ENCODE peak calls at places on chromosomes 12 and 14, in seven cellular contexts. One of them, this sample, is unnamed. For H3K4me1, the result is how much of the 10 kb centered on the place peaks cover.

GRCh38 chr12:100668939-100669536 is 95.6 kb downstream of the GAS2L3 start:
- DNase-seq in colonic mucosa: peak
- DNase-seq in NT2/D1: peak
- DNase-seq in esophagus squamous epithelium: no peak
- DNase-seq in astrocyte: peak
- DNase-seq in K562: peak
- DNase-seq in psoas muscle: peak
- DNase-seq in this sample: peak

GRCh38 chr12:120125792-120126634 is 9.5 kb upstream of the RAB35 start:
- DNase-seq in esophagus squamous epithelium: no peak
- DNase-seq in K562: no peak
- DNase-seq in psoas muscle: no peak
- DNase-seq in astrocyte: no peak
- DNase-seq in NT2/D1: no peak
- DNase-seq in colonic mucosa: no peak
- DNase-seq in this sample: no peak

GRCh38 chr12:69339999-69340398 is 8.2 kb upstream of the LYZ start:
- DNase-seq in astrocyte: no peak
- DNase-seq in NT2/D1: no peak
- DNase-seq in psoas muscle: no peak
- DNase-seq in K562: no peak
- DNase-seq in esophagus squamous epithelium: no peak
- DNase-seq in colonic mucosa: no peak
- DNase-seq in this sample: no peak

GRCh38 chr12:109304485-109304884 is 4.6 kb downstream of the FOXN4 start:
- DNase-seq in K562: no peak
- DNase-seq in esophagus squamous epithelium: no peak
- DNase-seq in colonic mucosa: no peak
- DNase-seq in NT2/D1: no peak
- DNase-seq in astrocyte: no peak
- DNase-seq in psoas muscle: no peak
- DNase-seq in this sample: no peak

GRCh38 chr12:71846322-71846940 is 6.9 kb downstream of the TBC1D15 start:
- DNase-seq in K562: peak
- DNase-seq in colonic mucosa: no peak
- DNase-seq in astrocyte: peak
- DNase-seq in NT2/D1: no peak
- DNase-seq in psoas muscle: no peak
- DNase-seq in esophagus squamous epithelium: no peak
- DNase-seq in this sample: no peak

GRCh38 chr14:76194327-76194726 is 42.6 kb downstream of the GPATCH2L start:
- DNase-seq in colonic mucosa: no peak
- DNase-seq in esophagus squamous epithelium: no peak
- DNase-seq in NT2/D1: no peak
- DNase-seq in astrocyte: no peak
- DNase-seq in psoas muscle: no peak
- DNase-seq in K562: no peak
- DNase-seq in this sample: no peak

GRCh38 chr12:6200266-6201198 is at the start of gene CD9:
- DNase-seq in astrocyte: no peak
- DNase-seq in esophagus squamous epithelium: no peak
- DNase-seq in colonic mucosa: peak
- DNase-seq in psoas muscle: peak
- DNase-seq in K562: peak
- DNase-seq in NT2/D1: no peak
- DNase-seq in this sample: peak

GRCh38 chr12:49367381-49368239 is at the start of gene SPATS2:
- DNase-seq in esophagus squamous epithelium: peak
- DNase-seq in psoas muscle: peak
- DNase-seq in K562: no peak
- DNase-seq in astrocyte: no peak
- DNase-seq in NT2/D1: peak
- DNase-seq in colonic mucosa: peak
- DNase-seq in this sample: peak

GRCh38 chr12:48002179-48002601 is 2.1 kb downstream of the COL2A1 start:
- DNase-seq in K562: no peak
- DNase-seq in astrocyte: no peak
- DNase-seq in NT2/D1: no peak
- DNase-seq in esophagus squamous epithelium: no peak
- DNase-seq in colonic mucosa: no peak
- DNase-seq in psoas muscle: no peak
- DNase-seq in this sample: no peak

GRCh38 chr14:85554106-85554505 is 24.2 kb downstream of the FLRT2 start:
- DNase-seq in psoas muscle: no peak
- DNase-seq in esophagus squamous epithelium: no peak
- DNase-seq in K562: no peak
- DNase-seq in NT2/D1: no peak
- DNase-seq in colonic mucosa: no peak
- DNase-seq in astrocyte: no peak
- DNase-seq in this sample: no peak

GRCh38 chr14:104442611-104443390 is 136.8 kb upstream of the C14orf180 start:
- DNase-seq in NT2/D1: no peak
- DNase-seq in astrocyte: no peak
- DNase-seq in K562: no peak
- DNase-seq in esophagus squamous epithelium: no peak
- DNase-seq in colonic mucosa: peak
- DNase-seq in psoas muscle: no peak
- DNase-seq in this sample: peak

GRCh38 chr14:87522575-87522974 is 470.4 kb downstream of the GALC start:
- DNase-seq in K562: no peak
- DNase-seq in colonic mucosa: no peak
- DNase-seq in NT2/D1: peak
- DNase-seq in astrocyte: no peak
- DNase-seq in esophagus squamous epithelium: no peak
- DNase-seq in psoas muscle: no peak
- DNase-seq in this sample: no peak

GRCh38 chr12:116687888-116688287 is 50.0 kb downstream of the SPRING1 start:
- DNase-seq in NT2/D1: peak
- DNase-seq in esophagus squamous epithelium: no peak
- DNase-seq in colonic mucosa: peak
- DNase-seq in psoas muscle: peak
- DNase-seq in K562: peak
- DNase-seq in astrocyte: no peak
- DNase-seq in this sample: no peak

GRCh38 chr14:95185452-95186392 is 28.4 kb upstream of the DICER1 start:
- DNase-seq in NT2/D1: no peak
- DNase-seq in colonic mucosa: peak
- DNase-seq in astrocyte: no peak
- DNase-seq in psoas muscle: peak
- DNase-seq in K562: peak
- DNase-seq in esophagus squamous epithelium: no peak
- DNase-seq in this sample: no peak

GRCh38 chr12:16385779-16386646 is 38.6 kb downstream of the MGST1 start:
- DNase-seq in psoas muscle: no peak
- DNase-seq in esophagus squamous epithelium: no peak
- DNase-seq in colonic mucosa: peak
- DNase-seq in K562: peak
- DNase-seq in NT2/D1: peak
- DNase-seq in astrocyte: peak
- DNase-seq in this sample: no peak

GRCh38 chr14:71049435-71050147 is 142.3 kb downstream of the PCNX1 start:
- DNase-seq in psoas muscle: no peak
- DNase-seq in K562: no peak
- DNase-seq in colonic mucosa: no peak
- DNase-seq in esophagus squamous epithelium: no peak
- DNase-seq in astrocyte: peak
- DNase-seq in NT2/D1: no peak
- DNase-seq in this sample: no peak

GRCh38 chr12:65811968-65812700 is 12.1 kb upstream of the HMGA2 start:
- DNase-seq in esophagus squamous epithelium: no peak
- DNase-seq in psoas muscle: no peak
- DNase-seq in K562: no peak
- DNase-seq in astrocyte: no peak
- DNase-seq in colonic mucosa: no peak
- DNase-seq in NT2/D1: no peak
- DNase-seq in this sample: no peak

GRCh38 chr12:52370906-52371608 is 3.8 kb upstream of the KRT85 start:
- DNase-seq in astrocyte: peak
- DNase-seq in K562: no peak
- DNase-seq in NT2/D1: no peak
- DNase-seq in psoas muscle: peak
- DNase-seq in esophagus squamous epithelium: no peak
- DNase-seq in colonic mucosa: peak
- DNase-seq in this sample: no peak

GRCh38 chr12:71938728-71939385 is at the start of gene TPH2:
- DNase-seq in NT2/D1: peak
- DNase-seq in K562: peak
- DNase-seq in astrocyte: peak
- DNase-seq in psoas muscle: peak
- DNase-seq in esophagus squamous epithelium: no peak
- DNase-seq in colonic mucosa: peak
- DNase-seq in this sample: peak

GRCh38 chr12:101074940-101075680 is 134.9 kb downstream of the SLC5A8 start:
- DNase-seq in astrocyte: peak
- DNase-seq in NT2/D1: no peak
- DNase-seq in colonic mucosa: no peak
- DNase-seq in esophagus squamous epithelium: no peak
- DNase-seq in psoas muscle: no peak
- DNase-seq in K562: no peak
- DNase-seq in this sample: no peak

GRCh38 chr14:89507521-89507920 is 90.5 kb upstream of the FOXN3 start:
- DNase-seq in astrocyte: peak
- DNase-seq in psoas muscle: no peak
- DNase-seq in colonic mucosa: no peak
- DNase-seq in NT2/D1: no peak
- DNase-seq in esophagus squamous epithelium: no peak
- DNase-seq in K562: no peak
- DNase-seq in this sample: no peak

DNA sequence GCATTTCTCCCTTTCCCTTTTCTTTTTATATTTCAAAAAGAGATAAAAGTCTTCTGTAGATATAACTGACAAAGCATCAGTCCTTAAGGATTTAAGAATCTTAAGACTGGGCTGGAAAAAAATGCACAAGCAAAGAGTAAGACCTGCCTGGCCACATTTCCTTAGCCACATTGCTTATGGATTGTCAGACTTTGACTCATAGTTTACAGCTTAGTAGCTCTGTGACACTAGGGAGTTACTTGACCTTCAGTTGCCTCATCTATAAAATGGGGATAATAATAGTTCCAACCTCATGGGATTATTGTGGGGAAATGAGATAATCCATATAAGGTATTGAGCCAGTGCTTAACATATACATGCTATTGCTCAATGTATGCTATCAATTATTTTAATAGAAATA is 66.4 kb upstream of the STK38L start:
- DNase-seq in colonic mucosa: no peak
- DNase-seq in astrocyte: peak
- DNase-seq in psoas muscle: no peak
- DNase-seq in K562: no peak
- DNase-seq in NT2/D1: no peak
- DNase-seq in esophagus squamous epithelium: no peak
- DNase-seq in this sample: no peak
- H3K4me1 ChIP-seq in colonic mucosa: under half
- H3K4me1 ChIP-seq in astrocyte: half or more
- H3K4me1 ChIP-seq in psoas muscle: under half
- H3K4me1 ChIP-seq in K562: under half
- H3K4me1 ChIP-seq in NT2/D1: under half
- H3K4me1 ChIP-seq in esophagus squamous epithelium: under half
- H3K4me1 ChIP-seq in this sample: under half

GRCh38 chr14:103022669-103023044 is 34.7 kb downstream of the CDC42BPB start:
- DNase-seq in colonic mucosa: no peak
- DNase-seq in esophagus squamous epithelium: no peak
- DNase-seq in K562: peak
- DNase-seq in NT2/D1: no peak
- DNase-seq in psoas muscle: no peak
- DNase-seq in astrocyte: no peak
- DNase-seq in this sample: no peak

GRCh38 chr14:103019236-103019635 is 38.1 kb downstream of the CDC42BPB start:
- DNase-seq in psoas muscle: no peak
- DNase-seq in astrocyte: no peak
- DNase-seq in K562: no peak
- DNase-seq in esophagus squamous epithelium: no peak
- DNase-seq in colonic mucosa: no peak
- DNase-seq in NT2/D1: no peak
- DNase-seq in this sample: peak

GRCh38 chr14:103021817-103022668 is 35.3 kb downstream of the CDC42BPB start:
- DNase-seq in K562: no peak
- DNase-seq in esophagus squamous epithelium: no peak
- DNase-seq in colonic mucosa: no peak
- DNase-seq in psoas muscle: no peak
- DNase-seq in NT2/D1: no peak
- DNase-seq in astrocyte: no peak
- DNase-seq in this sample: no peak

GRCh38 chr14:103020271-103020910 is 37.0 kb downstream of the CDC42BPB start:
- DNase-seq in NT2/D1: no peak
- DNase-seq in esophagus squamous epithelium: no peak
- DNase-seq in psoas muscle: no peak
- DNase-seq in colonic mucosa: no peak
- DNase-seq in K562: no peak
- DNase-seq in astrocyte: no peak
- DNase-seq in this sample: no peak

DNA sequence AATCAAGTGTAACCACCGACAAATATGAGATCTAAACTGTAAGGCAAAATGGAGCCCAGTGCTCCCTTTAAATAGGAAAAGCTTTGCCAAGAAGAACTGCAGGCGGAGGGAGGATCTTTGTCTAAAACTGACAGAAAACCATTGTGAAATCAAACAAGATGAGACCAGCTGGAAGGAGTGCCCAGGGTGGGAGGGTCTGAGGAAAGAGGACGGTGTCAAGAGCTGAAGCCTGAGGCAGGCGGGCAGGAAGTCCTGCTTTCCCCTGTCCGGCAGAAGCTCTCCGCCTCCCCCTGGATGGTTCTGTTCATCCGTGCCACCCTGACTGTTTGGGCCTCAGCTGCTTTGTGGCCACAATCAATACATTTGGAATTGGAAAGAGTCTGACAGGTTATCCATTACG is 37.5 kb downstream of the CDC42BPB start:
- DNase-seq in NT2/D1: no peak
- DNase-seq in astrocyte: no peak
- DNase-seq in colonic mucosa: no peak
- DNase-seq in K562: no peak
- DNase-seq in psoas muscle: no peak
- DNase-seq in esophagus squamous epithelium: no peak
- DNase-seq in this sample: peak
- H3K4me1 ChIP-seq in NT2/D1: under half
- H3K4me1 ChIP-seq in astrocyte: under half
- H3K4me1 ChIP-seq in colonic mucosa: under half
- H3K4me1 ChIP-seq in K562: under half
- H3K4me1 ChIP-seq in psoas muscle: under half
- H3K4me1 ChIP-seq in esophagus squamous epithelium: under half
- H3K4me1 ChIP-seq in this sample: half or more

GRCh38 chr12:28320353-28320752 is 130.1 kb downstream of the CCDC91 start:
- DNase-seq in NT2/D1: no peak
- DNase-seq in esophagus squamous epithelium: no peak
- DNase-seq in psoas muscle: no peak
- DNase-seq in astrocyte: no peak
- DNase-seq in K562: no peak
- DNase-seq in colonic mucosa: no peak
- DNase-seq in this sample: no peak
- H3K4me1 ChIP-seq in NT2/D1: under half
- H3K4me1 ChIP-seq in esophagus squamous epithelium: under half
- H3K4me1 ChIP-seq in psoas muscle: under half
- H3K4me1 ChIP-seq in astrocyte: under half
- H3K4me1 ChIP-seq in K562: under half
- H3K4me1 ChIP-seq in colonic mucosa: under half
- H3K4me1 ChIP-seq in this sample: under half

DNA sequence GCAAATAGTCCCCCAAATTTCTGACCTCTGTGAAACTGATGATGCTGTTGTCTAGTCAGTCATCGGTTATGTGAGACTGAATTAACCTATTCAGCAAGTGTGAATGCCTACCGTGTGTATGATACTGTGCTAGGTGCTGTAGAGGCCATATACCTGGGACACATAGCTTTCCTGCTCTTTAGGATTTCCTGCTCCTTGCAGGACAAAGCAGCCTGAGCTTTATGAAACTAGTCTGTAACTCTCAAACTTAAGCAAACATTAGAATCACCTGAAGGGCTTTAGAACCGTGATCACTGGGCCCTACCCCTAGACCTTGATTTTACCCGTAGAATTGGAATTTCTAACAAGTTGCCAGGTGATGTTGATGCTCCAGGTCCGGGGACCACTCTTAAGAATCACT is 6.9 kb downstream of the MARK3 start:
- DNase-seq in esophagus squamous epithelium: no peak
- DNase-seq in NT2/D1: no peak
- DNase-seq in colonic mucosa: no peak
- DNase-seq in astrocyte: no peak
- DNase-seq in psoas muscle: no peak
- DNase-seq in K562: no peak
- DNase-seq in this sample: no peak
- H3K4me1 ChIP-seq in esophagus squamous epithelium: under half
- H3K4me1 ChIP-seq in NT2/D1: under half
- H3K4me1 ChIP-seq in colonic mucosa: under half
- H3K4me1 ChIP-seq in astrocyte: under half
- H3K4me1 ChIP-seq in psoas muscle: half or more
- H3K4me1 ChIP-seq in K562: under half
- H3K4me1 ChIP-seq in this sample: half or more

This sample was measured in upper lobe of right lung.